ENCODE peak calls at places on chromosomes 13 and 19, in four cellular contexts. G is NCI-H1092 treated with DMSO at 0.1 percent for 48 hours, E is posterior vena cava, U is iris pigment epithelial cell. Z is an unnamed sample.

GRCh38 chr13:74246398-74246975 is 112.3 kb upstream of the KLF12 start:
- DNase-seq in G (no peak), E (no peak), U (peak; percentile 32), Z (peak; percentile 18)

GRCh38 chr13:32031025-32031814 is at the start of gene FRY:
- DNase-seq in E (peak; percentile 91), G (peak; percentile 84), U (peak; percentile 72), Z (peak; percentile 41)

GRCh38 chr13:45162194-45162593 is 38.7 kb downstream of the KCTD4 start:
- DNase-seq in E (no peak), U (peak; percentile 54), G (no peak), Z (no peak)

GRCh38 chr19:13056052-13056660 is 46.5 kb downstream of the LYL1 start:
- DNase-seq in G (no peak), U (peak; percentile 81), E (peak; percentile 89), Z (no peak)

GRCh38 chr19:40831502-40832430 is 18.5 kb downstream of the CYP2A6 start:
- DNase-seq in E (no peak), U (peak; percentile 95), G (no peak), Z (no peak)

GRCh38 chr13:57624565-57625435 is 6.7 kb upstream of the PCDH17 start:
- DNase-seq in E (no peak), G (peak; percentile 83), U (peak; percentile 66), Z (no peak)

GRCh38 chr19:54160182-54160811 is 776 bp upstream of the LENG1 start:
- DNase-seq in G (no peak), E (no peak), U (peak; percentile 34), Z (no peak)

GRCh38 chr13:40536443-40537113 is 129.9 kb downstream of the FOXO1 start:
- DNase-seq in U (no peak), E (no peak), G (no peak), Z (no peak)

GRCh38 chr13:106455777-106456176 is 79.7 kb downstream of the EFNB2 start:
- DNase-seq in E (no peak), U (no peak), G (no peak), Z (no peak)

GRCh38 chr19:51441410-51442390 is 16.6 kb downstream of the SIGLEC8 start:
- DNase-seq in G (no peak), U (no peak), E (no peak), Z (peak; percentile 81)

GRCh38 chr19:13410946-13411345 is 95.3 kb downstream of the CACNA1A start:
- DNase-seq in E (no peak), G (no peak), U (no peak), Z (no peak)

GRCh38 chr13:82747331-82747730 is 1134.9 kb downstream of the SLITRK1 start:
- DNase-seq in E (no peak), G (no peak), U (no peak), Z (no peak)

GRCh38 chr19:13764101-13764807 is at the start of gene MRI1:
- DNase-seq in U (peak; percentile 51), E (peak; percentile 93), G (peak; percentile 71), Z (peak; percentile 81)

GRCh38 chr13:26601669-26602068 is 44.2 kb downstream of the WASF3 start:
- DNase-seq in G (no peak), U (peak; percentile 39), E (no peak), Z (no peak)

GRCh38 chr13:40318366-40318765 is 348.1 kb downstream of the FOXO1 start:
- DNase-seq in G (peak; percentile 21), E (no peak), U (peak; percentile 12), Z (no peak)

GRCh38 chr13:33345842-33346241 is 60.3 kb upstream of the STARD13 start:
- DNase-seq in E (no peak), U (no peak), G (no peak), Z (no peak)

GRCh38 chr19:51001495-51001894 is at the start of gene KLK8:
- DNase-seq in E (no peak), G (no peak), U (no peak), Z (no peak)

GRCh38 chr19:5864013-5864720 is 6.2 kb downstream of the FUT5 start:
- DNase-seq in E (no peak), G (no peak), U (no peak), Z (no peak)

GRCh38 chr13:78601886-78602560 is 1.3 kb downstream of the POU4F1 start:
- DNase-seq in G (no peak), E (no peak), U (no peak), Z (no peak)

GRCh38 chr13:95182570-95183285 is 118.5 kb downstream of the ABCC4 start:
- DNase-seq in G (no peak), U (no peak), E (no peak), Z (no peak)

GRCh38 chr19:10543420-10544241 is at the start of gene ATG4D:
- DNase-seq in E (peak; percentile 89), G (peak; percentile 89), U (peak; percentile 54), Z (peak; percentile 85)

GRCh38 chr19:38004505-38005223 is 97.7 kb downstream of the SIPA1L3 start:
- DNase-seq in U (peak; percentile 98), G (peak; percentile 75), E (peak; percentile 94), Z (no peak)

GRCh38 chr13:63041640-63042414 is 1626.2 kb upstream of the PCDH20 start:
- DNase-seq in G (no peak), E (no peak), U (peak; percentile 67), Z (no peak)

GRCh38 chr13:109645831-109646230 is 140.6 kb downstream of the IRS2 start:
- DNase-seq in G (no peak), U (peak; percentile 10), E (no peak), Z (no peak)

GRCh38 chr13:106432636-106433035 is 102.8 kb downstream of the EFNB2 start:
- DNase-seq in E (no peak), G (no peak), U (no peak), Z (no peak)

GRCh38 chr19:35937345-35938281 is 1.4 kb downstream of the LRFN3 start:
- DNase-seq in E (no peak), U (no peak), G (no peak), Z (no peak)

GRCh38 chr13:80132741-80133601 is 208.0 kb downstream of the SPRY2 start:
- DNase-seq in E (no peak), G (no peak), U (peak; percentile 77), Z (no peak)

GRCh38 chr13:109868583-109869311 is 82.4 kb upstream of the IRS2 start:
- DNase-seq in E (no peak), U (peak; percentile 34), G (no peak), Z (no peak)

GRCh38 chr13:30142502-30143211 is 164.7 kb downstream of the KATNAL1 start:
- DNase-seq in U (peak; percentile 99), G (no peak), E (no peak), Z (no peak)

GRCh38 chr13:30033681-30034447 is 183.4 kb upstream of the UBL3 start:
- DNase-seq in G (no peak), E (no peak), U (peak; percentile 83), Z (no peak)

GRCh38 chr19:18898081-18898532 is 2.1 kb upstream of the CERS1 start:
- DNase-seq in E (no peak), G (no peak), U (no peak), Z (no peak)

GRCh38 chr19:15612342-15612741 is 2.7 kb upstream of the CYP4F8 start:
- DNase-seq in E (no peak), U (no peak), G (no peak), Z (no peak)

GRCh38 chr13:44048326-44048725 is 168.6 kb downstream of the LACC1 start:
- DNase-seq in G (no peak), E (no peak), U (no peak), Z (no peak)